ENCODE peak calls at places on chromosomes 5 and 9, in four cellular contexts. One of them, this sample, is unnamed.

GRCh38 chr5:102223542-102224444 is 72.3 kb downstream of the SLCO4C1 start:
- DNase-seq in activated T-helper 9 cell treated with anti-CD3 and anti-CD28 coated beads, Interleukin-2, amount 50 U/mL, for 16 hours: no peak
- DNase-seq in NCI-H1092 treated with DMSO at 0.1 percent for 48 hours: no peak
- DNase-seq in H54: no peak
- DNase-seq in this sample: no peak

GRCh38 chr9:129278391-129279237 is 100.6 kb upstream of the IER5L start:
- DNase-seq in activated T-helper 9 cell treated with anti-CD3 and anti-CD28 coated beads, Interleukin-2, amount 50 U/mL, for 16 hours: no peak
- DNase-seq in NCI-H1092 treated with DMSO at 0.1 percent for 48 hours: no peak
- DNase-seq in H54: peak
- DNase-seq in this sample: no peak

GRCh38 chr9:72589684-72590555 is 68.5 kb downstream of the TMC1 start:
- DNase-seq in activated T-helper 9 cell treated with anti-CD3 and anti-CD28 coated beads, Interleukin-2, amount 50 U/mL, for 16 hours: no peak
- DNase-seq in NCI-H1092 treated with DMSO at 0.1 percent for 48 hours: no peak
- DNase-seq in H54: no peak
- DNase-seq in this sample: no peak

GRCh38 chr5:138033275-138033808 is 463 bp upstream of the FAM13B start:
- DNase-seq in activated T-helper 9 cell treated with anti-CD3 and anti-CD28 coated beads, Interleukin-2, amount 50 U/mL, for 16 hours: no peak
- DNase-seq in NCI-H1092 treated with DMSO at 0.1 percent for 48 hours: peak
- DNase-seq in H54: no peak
- DNase-seq in this sample: no peak

GRCh38 chr5:53262348-53262970 is 152.9 kb upstream of the MOCS2 start:
- DNase-seq in activated T-helper 9 cell treated with anti-CD3 and anti-CD28 coated beads, Interleukin-2, amount 50 U/mL, for 16 hours: no peak
- DNase-seq in NCI-H1092 treated with DMSO at 0.1 percent for 48 hours: no peak
- DNase-seq in H54: no peak
- DNase-seq in this sample: no peak

GRCh38 chr5:1317921-1318565 is 23.2 kb upstream of the TERT start:
- DNase-seq in activated T-helper 9 cell treated with anti-CD3 and anti-CD28 coated beads, Interleukin-2, amount 50 U/mL, for 16 hours: no peak
- DNase-seq in NCI-H1092 treated with DMSO at 0.1 percent for 48 hours: no peak
- DNase-seq in H54: no peak
- DNase-seq in this sample: no peak

GRCh38 chr5:2149196-2149541 is 266.4 kb upstream of the IRX4 start:
- DNase-seq in activated T-helper 9 cell treated with anti-CD3 and anti-CD28 coated beads, Interleukin-2, amount 50 U/mL, for 16 hours: no peak
- DNase-seq in NCI-H1092 treated with DMSO at 0.1 percent for 48 hours: peak
- DNase-seq in H54: peak
- DNase-seq in this sample: no peak

GRCh38 chr5:55226027-55226933 is 835 bp downstream of the MCIDAS start:
- DNase-seq in activated T-helper 9 cell treated with anti-CD3 and anti-CD28 coated beads, Interleukin-2, amount 50 U/mL, for 16 hours: no peak
- DNase-seq in NCI-H1092 treated with DMSO at 0.1 percent for 48 hours: peak
- DNase-seq in H54: peak
- DNase-seq in this sample: peak

GRCh38 chr5:72204946-72205345 is 97.7 kb downstream of the MAP1B start:
- DNase-seq in activated T-helper 9 cell treated with anti-CD3 and anti-CD28 coated beads, Interleukin-2, amount 50 U/mL, for 16 hours: no peak
- DNase-seq in NCI-H1092 treated with DMSO at 0.1 percent for 48 hours: no peak
- DNase-seq in H54: no peak
- DNase-seq in this sample: no peak

GRCh38 chr9:133523096-133523495 is 1.7 kb downstream of the MYMK start:
- DNase-seq in activated T-helper 9 cell treated with anti-CD3 and anti-CD28 coated beads, Interleukin-2, amount 50 U/mL, for 16 hours: no peak
- DNase-seq in NCI-H1092 treated with DMSO at 0.1 percent for 48 hours: no peak
- DNase-seq in H54: no peak
- DNase-seq in this sample: no peak

GRCh38 chr9:17682684-17683083 is 103.8 kb downstream of the SH3GL2 start:
- DNase-seq in activated T-helper 9 cell treated with anti-CD3 and anti-CD28 coated beads, Interleukin-2, amount 50 U/mL, for 16 hours: no peak
- DNase-seq in NCI-H1092 treated with DMSO at 0.1 percent for 48 hours: no peak
- DNase-seq in H54: no peak
- DNase-seq in this sample: no peak

GRCh38 chr9:136142416-136142800 is 23.7 kb upstream of the TMEM250 start:
- DNase-seq in activated T-helper 9 cell treated with anti-CD3 and anti-CD28 coated beads, Interleukin-2, amount 50 U/mL, for 16 hours: no peak
- DNase-seq in NCI-H1092 treated with DMSO at 0.1 percent for 48 hours: no peak
- DNase-seq in H54: no peak
- DNase-seq in this sample: no peak

GRCh38 chr9:109579191-109579948 is 81.3 kb upstream of the PTPN3 start:
- DNase-seq in activated T-helper 9 cell treated with anti-CD3 and anti-CD28 coated beads, Interleukin-2, amount 50 U/mL, for 16 hours: no peak
- DNase-seq in NCI-H1092 treated with DMSO at 0.1 percent for 48 hours: no peak
- DNase-seq in H54: no peak
- DNase-seq in this sample: no peak

This sample was measured in stimulated activated effector memory CD8-positive, alpha-beta T cell treated with anti-CD3 and anti-CD28 coated beads, Interleukin-12 subunit alpha, Interleukin-12 subunit beta, amount 100 ng/mL, for 72 hours.